ENCODE peak calls at places on chromosomes 13 and 19, in six cellular contexts. One of them, this sample, is unnamed.

GRCh38 chr13:113092776-113093579 is 12.6 kb upstream of the F7 start:
- DNase-seq in stimulated activated CD8-positive, alpha-beta memory T cell treated with anti-CD3 and anti-CD28 coated beads, Interleukin-15, amount 100 ng/mL, for 24 hours: no peak
- DNase-seq in BJ: no peak
- DNase-seq in T-helper 1 cell: no peak
- DNase-seq in neuronal stem cell: no peak
- DNase-seq in thoracic aorta: no peak
- DNase-seq in this sample: no peak

GRCh38 chr13:113660066-113660465 is 2.1 kb upstream of the ATP4B start:
- DNase-seq in T-helper 1 cell: no peak
- DNase-seq in BJ: no peak
- DNase-seq in thoracic aorta: no peak
- DNase-seq in neuronal stem cell: no peak
- DNase-seq in stimulated activated CD8-positive, alpha-beta memory T cell treated with anti-CD3 and anti-CD28 coated beads, Interleukin-15, amount 100 ng/mL, for 24 hours: no peak
- DNase-seq in this sample: no peak

GRCh38 chr19:28838909-28839308 is 374.0 kb downstream of the UQCRFS1 start:
- DNase-seq in neuronal stem cell: no peak
- DNase-seq in stimulated activated CD8-positive, alpha-beta memory T cell treated with anti-CD3 and anti-CD28 coated beads, Interleukin-15, amount 100 ng/mL, for 24 hours: no peak
- DNase-seq in BJ: no peak
- DNase-seq in thoracic aorta: no peak
- DNase-seq in T-helper 1 cell: no peak
- DNase-seq in this sample: no peak

GRCh38 chr19:39926170-39926755 is 8.2 kb downstream of the FCGBP start:
- DNase-seq in BJ: no peak
- DNase-seq in thoracic aorta: no peak
- DNase-seq in stimulated activated CD8-positive, alpha-beta memory T cell treated with anti-CD3 and anti-CD28 coated beads, Interleukin-15, amount 100 ng/mL, for 24 hours: no peak
- DNase-seq in neuronal stem cell: no peak
- DNase-seq in T-helper 1 cell: no peak
- DNase-seq in this sample: no peak

GRCh38 chr19:5665781-5666513 is 14.4 kb downstream of the MICOS13 start:
- DNase-seq in BJ: no peak
- DNase-seq in thoracic aorta: no peak
- DNase-seq in neuronal stem cell: no peak
- DNase-seq in T-helper 1 cell: no peak
- DNase-seq in stimulated activated CD8-positive, alpha-beta memory T cell treated with anti-CD3 and anti-CD28 coated beads, Interleukin-15, amount 100 ng/mL, for 24 hours: no peak
- DNase-seq in this sample: no peak

GRCh38 chr19:39839678-39840327 is 5.8 kb upstream of the DYRK1B start:
- DNase-seq in BJ: no peak
- DNase-seq in thoracic aorta: no peak
- DNase-seq in neuronal stem cell: no peak
- DNase-seq in T-helper 1 cell: no peak
- DNase-seq in stimulated activated CD8-positive, alpha-beta memory T cell treated with anti-CD3 and anti-CD28 coated beads, Interleukin-15, amount 100 ng/mL, for 24 hours: no peak
- DNase-seq in this sample: no peak

GRCh38 chr19:51354742-51355148 is 11.4 kb downstream of the ETFB start:
- DNase-seq in T-helper 1 cell: peak; percentile 44
- DNase-seq in thoracic aorta: no peak
- DNase-seq in stimulated activated CD8-positive, alpha-beta memory T cell treated with anti-CD3 and anti-CD28 coated beads, Interleukin-15, amount 100 ng/mL, for 24 hours: no peak
- DNase-seq in BJ: no peak
- DNase-seq in neuronal stem cell: peak; percentile 87
- DNase-seq in this sample: no peak

GRCh38 chr19:47436712-47437401 is 17.5 kb upstream of the MEIS3 start:
- DNase-seq in BJ: no peak
- DNase-seq in stimulated activated CD8-positive, alpha-beta memory T cell treated with anti-CD3 and anti-CD28 coated beads, Interleukin-15, amount 100 ng/mL, for 24 hours: peak; percentile 73
- DNase-seq in thoracic aorta: no peak
- DNase-seq in T-helper 1 cell: peak; percentile 76
- DNase-seq in neuronal stem cell: peak; percentile 85
- DNase-seq in this sample: peak; percentile 95

GRCh38 chr19:19034204-19034624 is 811 bp downstream of the ARMC6 start:
- DNase-seq in BJ: peak; percentile 12
- DNase-seq in stimulated activated CD8-positive, alpha-beta memory T cell treated with anti-CD3 and anti-CD28 coated beads, Interleukin-15, amount 100 ng/mL, for 24 hours: peak; percentile 35
- DNase-seq in neuronal stem cell: peak; percentile 24
- DNase-seq in thoracic aorta: no peak
- DNase-seq in T-helper 1 cell: peak; percentile 74
- DNase-seq in this sample: no peak

GRCh38 chr19:3360494-3361383 is 5.6 kb upstream of the NFIC start:
- DNase-seq in stimulated activated CD8-positive, alpha-beta memory T cell treated with anti-CD3 and anti-CD28 coated beads, Interleukin-15, amount 100 ng/mL, for 24 hours: peak; percentile 51
- DNase-seq in thoracic aorta: no peak
- DNase-seq in BJ: no peak
- DNase-seq in neuronal stem cell: no peak
- DNase-seq in T-helper 1 cell: peak; percentile 42
- DNase-seq in this sample: peak; percentile 73

GRCh38 chr19:52603558-52604207 is 33.6 kb downstream of the ZNF701 start:
- DNase-seq in thoracic aorta: no peak
- DNase-seq in T-helper 1 cell: no peak
- DNase-seq in stimulated activated CD8-positive, alpha-beta memory T cell treated with anti-CD3 and anti-CD28 coated beads, Interleukin-15, amount 100 ng/mL, for 24 hours: no peak
- DNase-seq in BJ: no peak
- DNase-seq in neuronal stem cell: no peak
- DNase-seq in this sample: peak; percentile 45

GRCh38 chr19:18745931-18746330 is 45.2 kb downstream of the COMP start:
- DNase-seq in neuronal stem cell: no peak
- DNase-seq in stimulated activated CD8-positive, alpha-beta memory T cell treated with anti-CD3 and anti-CD28 coated beads, Interleukin-15, amount 100 ng/mL, for 24 hours: no peak
- DNase-seq in BJ: no peak
- DNase-seq in T-helper 1 cell: no peak
- DNase-seq in thoracic aorta: no peak
- DNase-seq in this sample: no peak